ENCODE peak calls at places on chromosomes 5 and 9, in seven cellular contexts. One of them, this sample, is unnamed.

GRCh38 chr5:154972476-154973080 is 31.7 kb downstream of the MRPL22 start:
- DNase-seq in bronchial epithelial cell: peak; percentile 43
- DNase-seq in colonic mucosa: no peak
- DNase-seq in IMR-90: peak; percentile 53
- DNase-seq in Peyer's patch: no peak
- DNase-seq in astrocyte of the cerebellum: no peak
- DNase-seq in nephron progenitor cell: peak; percentile 47
- DNase-seq in this sample: peak; percentile 52

GRCh38 chr9:76868897-76869296 is 37.0 kb downstream of the PRUNE2 start:
- DNase-seq in bronchial epithelial cell: peak; percentile 65
- DNase-seq in IMR-90: no peak
- DNase-seq in Peyer's patch: no peak
- DNase-seq in nephron progenitor cell: no peak
- DNase-seq in astrocyte of the cerebellum: no peak
- DNase-seq in colonic mucosa: no peak
- DNase-seq in this sample: no peak

GRCh38 chr9:14661421-14662059 is 31.7 kb downstream of the ZDHHC21 start:
- DNase-seq in IMR-90: peak; percentile 43
- DNase-seq in bronchial epithelial cell: peak; percentile 39
- DNase-seq in astrocyte of the cerebellum: peak; percentile 20
- DNase-seq in Peyer's patch: no peak
- DNase-seq in nephron progenitor cell: no peak
- DNase-seq in colonic mucosa: no peak
- DNase-seq in this sample: no peak

GRCh38 chr5:54873696-54874095 is 111.7 kb downstream of the ESM1 start:
- DNase-seq in astrocyte of the cerebellum: no peak
- DNase-seq in nephron progenitor cell: no peak
- DNase-seq in bronchial epithelial cell: no peak
- DNase-seq in IMR-90: no peak
- DNase-seq in Peyer's patch: no peak
- DNase-seq in colonic mucosa: no peak
- DNase-seq in this sample: no peak

GRCh38 chr5:95392593-95393182 is 1.5 kb downstream of the FAM81B start:
- DNase-seq in colonic mucosa: no peak
- DNase-seq in nephron progenitor cell: no peak
- DNase-seq in Peyer's patch: no peak
- DNase-seq in IMR-90: no peak
- DNase-seq in bronchial epithelial cell: peak; percentile 76
- DNase-seq in astrocyte of the cerebellum: peak; percentile 12
- DNase-seq in this sample: no peak

GRCh38 chr5:131064669-131065371 is 100.2 kb downstream of the HINT1 start:
- DNase-seq in astrocyte of the cerebellum: no peak
- DNase-seq in Peyer's patch: no peak
- DNase-seq in colonic mucosa: no peak
- DNase-seq in nephron progenitor cell: no peak
- DNase-seq in IMR-90: no peak
- DNase-seq in bronchial epithelial cell: no peak
- DNase-seq in this sample: no peak

GRCh38 chr5:173515526-173515925 is 100.9 kb downstream of the BOD1 start:
- DNase-seq in astrocyte of the cerebellum: no peak
- DNase-seq in IMR-90: peak; percentile 76
- DNase-seq in colonic mucosa: no peak
- DNase-seq in nephron progenitor cell: no peak
- DNase-seq in Peyer's patch: no peak
- DNase-seq in bronchial epithelial cell: peak; percentile 20
- DNase-seq in this sample: no peak

GRCh38 chr5:15807861-15808260 is 307.9 kb downstream of the FBXL7 start:
- DNase-seq in IMR-90: peak; percentile 28
- DNase-seq in nephron progenitor cell: no peak
- DNase-seq in colonic mucosa: no peak
- DNase-seq in bronchial epithelial cell: peak; percentile 55
- DNase-seq in Peyer's patch: no peak
- DNase-seq in astrocyte of the cerebellum: peak; percentile 78
- DNase-seq in this sample: peak; percentile 31

GRCh38 chr9:127877566-127877998 is at the start of gene AK1:
- DNase-seq in IMR-90: peak; percentile 37
- DNase-seq in colonic mucosa: peak; percentile 89
- DNase-seq in Peyer's patch: peak; percentile 83
- DNase-seq in astrocyte of the cerebellum: no peak
- DNase-seq in bronchial epithelial cell: no peak
- DNase-seq in nephron progenitor cell: peak; percentile 76
- DNase-seq in this sample: peak; percentile 84

GRCh38 chr9:7180247-7180646 is 422.5 kb downstream of the KDM4C start:
- DNase-seq in Peyer's patch: no peak
- DNase-seq in colonic mucosa: no peak
- DNase-seq in astrocyte of the cerebellum: no peak
- DNase-seq in IMR-90: no peak
- DNase-seq in bronchial epithelial cell: no peak
- DNase-seq in nephron progenitor cell: no peak
- DNase-seq in this sample: no peak

GRCh38 chr9:89629096-89629976 is 24.5 kb downstream of the GADD45G start:
- DNase-seq in colonic mucosa: no peak
- DNase-seq in nephron progenitor cell: no peak
- DNase-seq in bronchial epithelial cell: no peak
- DNase-seq in Peyer's patch: no peak
- DNase-seq in astrocyte of the cerebellum: no peak
- DNase-seq in IMR-90: no peak
- DNase-seq in this sample: no peak

GRCh38 chr5:100683881-100684280 is 148.7 kb downstream of the FAM174A start:
- DNase-seq in astrocyte of the cerebellum: no peak
- DNase-seq in bronchial epithelial cell: no peak
- DNase-seq in IMR-90: no peak
- DNase-seq in nephron progenitor cell: no peak
- DNase-seq in colonic mucosa: no peak
- DNase-seq in Peyer's patch: no peak
- DNase-seq in this sample: no peak

GRCh38 chr5:180689071-180689694 is 39.8 kb upstream of the FLT4 start:
- DNase-seq in astrocyte of the cerebellum: no peak
- DNase-seq in IMR-90: no peak
- DNase-seq in nephron progenitor cell: no peak
- DNase-seq in bronchial epithelial cell: no peak
- DNase-seq in colonic mucosa: no peak
- DNase-seq in Peyer's patch: no peak
- DNase-seq in this sample: no peak

GRCh38 chr5:174234388-174234787 is 188.9 kb downstream of the NSG2 start:
- DNase-seq in nephron progenitor cell: no peak
- DNase-seq in IMR-90: no peak
- DNase-seq in astrocyte of the cerebellum: no peak
- DNase-seq in colonic mucosa: no peak
- DNase-seq in Peyer's patch: no peak
- DNase-seq in bronchial epithelial cell: no peak
- DNase-seq in this sample: no peak

GRCh38 chr5:112787261-112787660 is 49.6 kb downstream of the APC start:
- DNase-seq in bronchial epithelial cell: peak; percentile 41
- DNase-seq in Peyer's patch: no peak
- DNase-seq in IMR-90: peak; percentile 80
- DNase-seq in nephron progenitor cell: no peak
- DNase-seq in colonic mucosa: no peak
- DNase-seq in astrocyte of the cerebellum: no peak
- DNase-seq in this sample: no peak

GRCh38 chr5:108681079-108681921 is 66.4 kb upstream of the FER start:
- DNase-seq in colonic mucosa: peak; percentile 53
- DNase-seq in Peyer's patch: no peak
- DNase-seq in astrocyte of the cerebellum: peak; percentile 62
- DNase-seq in IMR-90: peak; percentile 78
- DNase-seq in bronchial epithelial cell: peak; percentile 69
- DNase-seq in nephron progenitor cell: peak; percentile 11
- DNase-seq in this sample: no peak

GRCh38 chr9:113519401-113520108 is 56.0 kb downstream of the RGS3 start:
- DNase-seq in astrocyte of the cerebellum: no peak
- DNase-seq in nephron progenitor cell: no peak
- DNase-seq in Peyer's patch: peak; percentile 72
- DNase-seq in IMR-90: peak; percentile 29
- DNase-seq in bronchial epithelial cell: peak; percentile 92
- DNase-seq in colonic mucosa: peak; percentile 72
- DNase-seq in this sample: no peak

DNA sequence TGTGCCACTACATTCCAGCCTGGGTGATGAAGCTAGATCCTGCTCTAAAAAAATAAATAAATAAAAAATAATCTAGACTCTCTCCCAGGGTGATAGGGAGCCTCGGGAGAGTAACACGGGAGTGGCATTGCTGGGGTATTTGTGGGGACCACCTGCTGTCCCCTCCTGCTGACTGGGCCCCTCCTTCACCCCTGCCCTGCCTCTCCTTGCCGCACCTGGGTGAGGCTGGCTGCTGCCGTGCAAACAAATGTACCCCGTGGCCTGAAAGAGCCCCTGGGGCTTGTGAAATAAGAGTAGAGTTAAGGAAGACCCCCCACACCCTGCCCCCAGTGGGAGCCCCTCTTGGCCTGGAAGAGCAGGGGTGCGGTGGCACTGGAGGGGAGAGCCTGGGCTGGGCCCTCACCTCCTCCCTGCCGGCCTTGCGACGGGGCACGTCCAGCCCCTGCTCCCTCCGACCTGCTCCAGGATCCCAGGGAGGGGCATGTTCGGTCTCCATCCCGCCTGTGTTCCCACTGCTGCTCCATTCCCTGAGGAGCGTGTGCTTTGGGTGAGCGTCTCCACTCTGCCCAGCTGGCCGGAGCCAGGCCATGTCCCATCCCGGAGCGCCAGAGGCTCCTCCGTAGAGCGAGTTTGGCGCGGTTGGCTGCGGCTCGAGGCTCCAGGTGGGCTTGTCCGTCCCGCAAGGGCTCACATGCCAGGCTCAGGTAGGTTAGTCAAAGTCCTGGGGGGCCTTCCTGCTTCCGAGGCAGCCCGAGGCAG is 74.9 kb upstream of the RNU6ATAC start:
- DNase-seq in nephron progenitor cell: no peak
- DNase-seq in IMR-90: no peak
- DNase-seq in Peyer's patch: no peak
- DNase-seq in bronchial epithelial cell: no peak
- DNase-seq in astrocyte of the cerebellum: no peak
- DNase-seq in colonic mucosa: no peak
- DNase-seq in this sample: no peak
- TF ChIP-seq CTCF in nephron progenitor cell: no peak
- TF ChIP-seq CTCF in IMR-90: no peak
- TF ChIP-seq CTCF in Peyer's patch: no peak
- TF ChIP-seq CTCF in bronchial epithelial cell: no peak
- TF ChIP-seq CTCF in astrocyte of the cerebellum: no peak
- TF ChIP-seq CTCF in colonic mucosa: no peak
- TF ChIP-seq CTCF in this sample: no peak

DNA sequence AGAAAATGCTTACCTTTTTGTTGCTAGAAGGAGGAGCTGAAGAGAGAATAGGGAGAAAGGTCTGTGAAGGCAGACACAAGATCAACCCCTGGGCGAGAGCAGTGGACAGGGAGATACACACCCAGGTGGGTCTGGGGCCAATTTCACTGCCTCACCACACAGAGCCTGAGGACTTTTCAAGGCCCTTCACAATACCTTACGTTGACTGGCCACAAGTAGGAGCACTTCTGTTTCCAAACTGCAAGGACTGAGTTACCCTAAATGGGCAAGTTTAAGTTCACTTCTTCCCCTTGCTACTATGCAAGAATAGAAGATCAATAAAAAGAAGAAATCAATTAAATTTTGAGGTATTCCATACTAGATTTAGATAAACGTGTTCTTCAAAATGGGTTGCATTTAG is 174.5 kb upstream of the SLC12A2 start:
- DNase-seq in bronchial epithelial cell: peak; percentile 70
- DNase-seq in colonic mucosa: peak; percentile 57
- DNase-seq in IMR-90: peak; percentile 55
- DNase-seq in Peyer's patch: peak; percentile 50
- DNase-seq in nephron progenitor cell: peak; percentile 9
- DNase-seq in astrocyte of the cerebellum: peak; percentile 15
- DNase-seq in this sample: no peak
- TF ChIP-seq CTCF in bronchial epithelial cell: peak; percentile 79
- TF ChIP-seq CTCF in colonic mucosa: peak; percentile 28
- TF ChIP-seq CTCF in IMR-90: peak; percentile 50
- TF ChIP-seq CTCF in Peyer's patch: peak; percentile 44
- TF ChIP-seq CTCF in nephron progenitor cell: peak; percentile 61
- TF ChIP-seq CTCF in astrocyte of the cerebellum: peak; percentile 65
- TF ChIP-seq CTCF in this sample: peak; percentile 47

DNA sequence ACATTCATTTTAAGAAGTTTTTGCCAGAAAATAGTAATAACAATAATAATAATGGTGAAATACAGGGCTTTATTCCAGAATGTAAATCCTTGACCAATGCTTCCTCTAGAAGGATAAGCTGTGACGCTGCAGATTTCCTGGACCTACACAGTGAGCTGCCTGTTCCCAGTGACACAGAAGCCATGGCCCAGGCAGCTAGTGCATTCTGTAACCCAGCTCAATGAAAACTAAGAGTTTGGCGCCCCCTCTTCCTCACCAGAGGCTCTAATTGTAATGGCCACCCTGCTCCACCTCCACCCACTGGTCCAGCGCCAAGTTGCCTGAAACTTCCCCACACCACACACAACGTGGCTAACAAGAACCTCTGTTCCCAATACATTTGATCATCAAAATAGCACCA is 248.2 kb downstream of the CETN3 start:
- DNase-seq in Peyer's patch: no peak
- DNase-seq in bronchial epithelial cell: peak; percentile 41
- DNase-seq in colonic mucosa: no peak
- DNase-seq in IMR-90: no peak
- DNase-seq in nephron progenitor cell: peak; percentile 40
- DNase-seq in astrocyte of the cerebellum: no peak
- DNase-seq in this sample: peak; percentile 26
- TF ChIP-seq CTCF in Peyer's patch: no peak
- TF ChIP-seq CTCF in bronchial epithelial cell: peak; percentile 54
- TF ChIP-seq CTCF in colonic mucosa: no peak
- TF ChIP-seq CTCF in IMR-90: no peak
- TF ChIP-seq CTCF in nephron progenitor cell: peak; percentile 16
- TF ChIP-seq CTCF in astrocyte of the cerebellum: peak; percentile 22
- TF ChIP-seq CTCF in this sample: no peak

GRCh38 chr5:6583049-6583880 is 49.6 kb downstream of the NSUN2 start:
- DNase-seq in bronchial epithelial cell: no peak
- DNase-seq in nephron progenitor cell: peak; percentile 79
- DNase-seq in IMR-90: no peak
- DNase-seq in colonic mucosa: no peak
- DNase-seq in Peyer's patch: no peak
- DNase-seq in astrocyte of the cerebellum: no peak
- DNase-seq in this sample: peak; percentile 70
- TF ChIP-seq CTCF in bronchial epithelial cell: peak; percentile 28
- TF ChIP-seq CTCF in nephron progenitor cell: no peak
- TF ChIP-seq CTCF in IMR-90: peak; percentile 48
- TF ChIP-seq CTCF in colonic mucosa: no peak
- TF ChIP-seq CTCF in Peyer's patch: peak; percentile 37
- TF ChIP-seq CTCF in astrocyte of the cerebellum: peak; percentile 31
- TF ChIP-seq CTCF in this sample: peak; percentile 36

DNA sequence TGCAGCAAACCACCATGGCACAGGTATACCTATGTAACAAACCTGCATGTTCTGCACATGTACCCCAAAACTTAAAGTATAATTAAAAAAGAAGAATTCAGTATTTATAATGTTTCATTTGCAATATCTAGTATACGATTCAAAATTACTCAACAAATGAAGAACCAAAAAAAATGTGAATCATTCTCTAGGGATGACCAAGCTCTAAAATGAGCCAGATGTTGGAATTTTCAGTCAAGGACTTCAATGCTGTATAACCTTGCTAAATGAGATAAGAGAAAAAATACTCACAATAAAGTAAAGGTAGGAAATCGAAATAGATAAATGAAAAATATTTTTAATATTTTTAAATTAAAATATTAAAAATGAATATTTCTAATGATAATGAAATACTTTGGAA is 108.7 kb upstream of the ADRA1B start:
- DNase-seq in nephron progenitor cell: no peak
- DNase-seq in IMR-90: no peak
- DNase-seq in astrocyte of the cerebellum: no peak
- DNase-seq in Peyer's patch: no peak
- DNase-seq in colonic mucosa: no peak
- DNase-seq in bronchial epithelial cell: no peak
- DNase-seq in this sample: no peak
- TF ChIP-seq CTCF in nephron progenitor cell: no peak
- TF ChIP-seq CTCF in IMR-90: no peak
- TF ChIP-seq CTCF in astrocyte of the cerebellum: no peak
- TF ChIP-seq CTCF in Peyer's patch: no peak
- TF ChIP-seq CTCF in colonic mucosa: no peak
- TF ChIP-seq CTCF in bronchial epithelial cell: no peak
- TF ChIP-seq CTCF in this sample: no peak